ENCODE peak calls at places on chromosome 4, in ten cellular contexts. One of them, this sample, is unnamed. For H3K9me3, the result is how much of the 10 kb centered on the place peaks cover.

GRCh38 chr4:152935661-152936445 is at the start of gene FHDC1:
- DNase-seq in small intestine: peak
- DNase-seq in adipocyte: peak
- DNase-seq in H1: peak
- DNase-seq in CD4-positive, alpha-beta T cell: no peak
- DNase-seq in CD8-positive, alpha-beta T cell: no peak
- DNase-seq in sigmoid colon: no peak
- DNase-seq in MM.1S: peak
- DNase-seq in pancreas: peak
- DNase-seq in psoas muscle: peak
- DNase-seq in this sample: no peak

GRCh38 chr4:75831856-75832405 is 70.3 kb downstream of the PPEF2 start:
- DNase-seq in small intestine: no peak
- DNase-seq in adipocyte: no peak
- DNase-seq in H1: no peak
- DNase-seq in CD4-positive, alpha-beta T cell: no peak
- DNase-seq in CD8-positive, alpha-beta T cell: no peak
- DNase-seq in sigmoid colon: no peak
- DNase-seq in MM.1S: no peak
- DNase-seq in pancreas: no peak
- DNase-seq in psoas muscle: no peak
- DNase-seq in this sample: no peak

GRCh38 chr4:47463235-47463956 is at the start of gene COMMD8:
- DNase-seq in small intestine: peak
- DNase-seq in adipocyte: peak
- DNase-seq in H1: peak
- DNase-seq in CD4-positive, alpha-beta T cell: peak
- DNase-seq in CD8-positive, alpha-beta T cell: peak
- DNase-seq in sigmoid colon: peak
- DNase-seq in MM.1S: peak
- DNase-seq in pancreas: peak
- DNase-seq in psoas muscle: peak
- DNase-seq in this sample: peak

GRCh38 chr4:119525771-119526712 is 102.6 kb downstream of the PDE5A start:
- DNase-seq in small intestine: no peak
- DNase-seq in adipocyte: no peak
- DNase-seq in H1: no peak
- DNase-seq in CD4-positive, alpha-beta T cell: no peak
- DNase-seq in CD8-positive, alpha-beta T cell: no peak
- DNase-seq in sigmoid colon: no peak
- DNase-seq in MM.1S: no peak
- DNase-seq in pancreas: no peak
- DNase-seq in psoas muscle: no peak
- DNase-seq in this sample: no peak

GRCh38 chr4:151000747-151001429 is 14.2 kb downstream of the LRBA start:
- DNase-seq in small intestine: no peak
- DNase-seq in adipocyte: no peak
- DNase-seq in H1: no peak
- DNase-seq in CD4-positive, alpha-beta T cell: no peak
- DNase-seq in CD8-positive, alpha-beta T cell: no peak
- DNase-seq in sigmoid colon: no peak
- DNase-seq in MM.1S: no peak
- DNase-seq in pancreas: no peak
- DNase-seq in psoas muscle: no peak
- DNase-seq in this sample: no peak

GRCh38 chr4:108360857-108361820 is 192.4 kb upstream of the LEF1 start:
- DNase-seq in small intestine: no peak
- DNase-seq in adipocyte: peak
- DNase-seq in H1: no peak
- DNase-seq in CD4-positive, alpha-beta T cell: no peak
- DNase-seq in CD8-positive, alpha-beta T cell: no peak
- DNase-seq in sigmoid colon: no peak
- DNase-seq in MM.1S: no peak
- DNase-seq in pancreas: no peak
- DNase-seq in psoas muscle: no peak
- DNase-seq in this sample: no peak

GRCh38 chr4:40040908-40041307 is 15.7 kb upstream of the N4BP2 start:
- DNase-seq in small intestine: no peak
- DNase-seq in adipocyte: no peak
- DNase-seq in H1: no peak
- DNase-seq in CD4-positive, alpha-beta T cell: no peak
- DNase-seq in CD8-positive, alpha-beta T cell: no peak
- DNase-seq in sigmoid colon: no peak
- DNase-seq in MM.1S: no peak
- DNase-seq in pancreas: no peak
- DNase-seq in psoas muscle: no peak
- DNase-seq in this sample: no peak

GRCh38 chr4:151117371-151117962 is 18.0 kb downstream of the RPS3A start:
- DNase-seq in small intestine: peak
- DNase-seq in adipocyte: peak
- DNase-seq in H1: peak
- DNase-seq in CD4-positive, alpha-beta T cell: peak
- DNase-seq in CD8-positive, alpha-beta T cell: peak
- DNase-seq in sigmoid colon: no peak
- DNase-seq in MM.1S: peak
- DNase-seq in pancreas: peak
- DNase-seq in psoas muscle: no peak
- DNase-seq in this sample: peak

GRCh38 chr4:2886622-2887021 is 43.0 kb downstream of the ADD1 start:
- DNase-seq in small intestine: no peak
- DNase-seq in adipocyte: peak
- DNase-seq in H1: no peak
- DNase-seq in CD4-positive, alpha-beta T cell: no peak
- DNase-seq in CD8-positive, alpha-beta T cell: no peak
- DNase-seq in sigmoid colon: no peak
- DNase-seq in MM.1S: no peak
- DNase-seq in pancreas: no peak
- DNase-seq in psoas muscle: no peak
- DNase-seq in this sample: no peak

GRCh38 chr4:122773021-122773420 is 40.5 kb downstream of the BBS12 start:
- DNase-seq in small intestine: no peak
- DNase-seq in adipocyte: no peak
- DNase-seq in H1: no peak
- DNase-seq in CD4-positive, alpha-beta T cell: no peak
- DNase-seq in CD8-positive, alpha-beta T cell: no peak
- DNase-seq in sigmoid colon: no peak
- DNase-seq in MM.1S: no peak
- DNase-seq in pancreas: no peak
- DNase-seq in psoas muscle: no peak
- DNase-seq in this sample: no peak

GRCh38 chr4:96164814-96165351 is 325.0 kb downstream of the PDHA2 start:
- DNase-seq in small intestine: no peak
- DNase-seq in adipocyte: peak
- DNase-seq in H1: no peak
- DNase-seq in CD4-positive, alpha-beta T cell: no peak
- DNase-seq in CD8-positive, alpha-beta T cell: no peak
- DNase-seq in sigmoid colon: no peak
- DNase-seq in MM.1S: no peak
- DNase-seq in pancreas: no peak
- DNase-seq in psoas muscle: no peak
- DNase-seq in this sample: no peak

GRCh38 chr4:89773793-89774192 is 63.2 kb downstream of the SNCA start:
- DNase-seq in small intestine: no peak
- DNase-seq in adipocyte: no peak
- DNase-seq in H1: no peak
- DNase-seq in CD4-positive, alpha-beta T cell: no peak
- DNase-seq in CD8-positive, alpha-beta T cell: no peak
- DNase-seq in sigmoid colon: no peak
- DNase-seq in MM.1S: no peak
- DNase-seq in pancreas: no peak
- DNase-seq in psoas muscle: no peak
- DNase-seq in this sample: no peak

GRCh38 chr4:169103966-169104412 is 93.9 kb upstream of the CBR4 start:
- DNase-seq in small intestine: no peak
- DNase-seq in adipocyte: peak
- DNase-seq in H1: peak
- DNase-seq in CD4-positive, alpha-beta T cell: no peak
- DNase-seq in CD8-positive, alpha-beta T cell: no peak
- DNase-seq in sigmoid colon: no peak
- DNase-seq in MM.1S: no peak
- DNase-seq in pancreas: no peak
- DNase-seq in psoas muscle: no peak
- DNase-seq in this sample: no peak

GRCh38 chr4:110049951-110050925 is 137.6 kb downstream of the EGF start:
- DNase-seq in small intestine: peak
- DNase-seq in adipocyte: peak
- DNase-seq in H1: peak
- DNase-seq in CD4-positive, alpha-beta T cell: peak
- DNase-seq in CD8-positive, alpha-beta T cell: peak
- DNase-seq in sigmoid colon: no peak
- DNase-seq in MM.1S: peak
- DNase-seq in pancreas: no peak
- DNase-seq in psoas muscle: no peak
- DNase-seq in this sample: no peak

GRCh38 chr4:148834804-148835598 is 392.8 kb upstream of the NR3C2 start:
- DNase-seq in small intestine: no peak
- DNase-seq in adipocyte: peak
- DNase-seq in H1: no peak
- DNase-seq in CD4-positive, alpha-beta T cell: no peak
- DNase-seq in CD8-positive, alpha-beta T cell: no peak
- DNase-seq in sigmoid colon: no peak
- DNase-seq in MM.1S: peak
- DNase-seq in pancreas: no peak
- DNase-seq in psoas muscle: no peak
- DNase-seq in this sample: no peak

GRCh38 chr4:111066887-111067286 is 444.0 kb upstream of the PITX2 start:
- DNase-seq in small intestine: no peak
- DNase-seq in adipocyte: peak
- DNase-seq in H1: no peak
- DNase-seq in CD4-positive, alpha-beta T cell: no peak
- DNase-seq in CD8-positive, alpha-beta T cell: no peak
- DNase-seq in sigmoid colon: no peak
- DNase-seq in MM.1S: no peak
- DNase-seq in pancreas: no peak
- DNase-seq in psoas muscle: no peak
- DNase-seq in this sample: no peak

GRCh38 chr4:20251796-20252655 is at the start of gene SLIT2:
- DNase-seq in small intestine: peak
- DNase-seq in adipocyte: peak
- DNase-seq in H1: peak
- DNase-seq in CD4-positive, alpha-beta T cell: no peak
- DNase-seq in CD8-positive, alpha-beta T cell: no peak
- DNase-seq in sigmoid colon: peak
- DNase-seq in MM.1S: peak
- DNase-seq in pancreas: peak
- DNase-seq in psoas muscle: peak
- DNase-seq in this sample: peak

GRCh38 chr4:62256469-62256868 is 1056.3 kb downstream of the ADGRL3 start:
- DNase-seq in small intestine: no peak
- DNase-seq in adipocyte: no peak
- DNase-seq in H1: no peak
- DNase-seq in CD4-positive, alpha-beta T cell: no peak
- DNase-seq in CD8-positive, alpha-beta T cell: no peak
- DNase-seq in sigmoid colon: no peak
- DNase-seq in MM.1S: no peak
- DNase-seq in pancreas: no peak
- DNase-seq in psoas muscle: no peak
- DNase-seq in this sample: no peak
- H3K9me3 ChIP-seq in small intestine: under half
- H3K9me3 ChIP-seq in adipocyte: under half
- H3K9me3 ChIP-seq in H1: under half
- H3K9me3 ChIP-seq in CD4-positive, alpha-beta T cell: under half
- H3K9me3 ChIP-seq in CD8-positive, alpha-beta T cell: under half
- H3K9me3 ChIP-seq in sigmoid colon: under half
- H3K9me3 ChIP-seq in MM.1S: under half
- H3K9me3 ChIP-seq in pancreas: under half
- H3K9me3 ChIP-seq in psoas muscle: under half
- H3K9me3 ChIP-seq in this sample: under half

DNA sequence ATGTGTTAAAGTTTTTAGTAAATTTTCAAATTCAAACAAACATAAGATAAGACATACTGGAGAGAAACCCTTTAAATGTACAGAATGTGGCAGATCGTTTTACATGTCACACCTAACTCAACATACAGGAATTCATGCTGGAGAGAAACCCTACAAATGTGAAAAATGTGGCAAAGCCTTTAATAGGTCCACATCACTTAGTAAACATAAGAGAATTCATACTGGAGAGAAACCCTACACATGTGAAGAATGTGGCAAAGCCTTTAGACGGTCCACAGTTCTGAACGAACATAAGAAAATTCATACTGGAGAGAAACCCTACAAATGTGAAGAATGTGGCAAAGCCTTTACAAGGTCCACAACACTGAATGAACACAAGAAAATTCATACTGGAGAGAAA is 32.8 kb downstream of the ZNF595 start:
- DNase-seq in small intestine: no peak
- DNase-seq in adipocyte: no peak
- DNase-seq in H1: no peak
- DNase-seq in CD4-positive, alpha-beta T cell: no peak
- DNase-seq in CD8-positive, alpha-beta T cell: no peak
- DNase-seq in sigmoid colon: no peak
- DNase-seq in MM.1S: no peak
- DNase-seq in pancreas: no peak
- DNase-seq in psoas muscle: no peak
- DNase-seq in this sample: no peak
- H3K9me3 ChIP-seq in small intestine: under half
- H3K9me3 ChIP-seq in adipocyte: half or more
- H3K9me3 ChIP-seq in H1: half or more
- H3K9me3 ChIP-seq in CD4-positive, alpha-beta T cell: half or more
- H3K9me3 ChIP-seq in CD8-positive, alpha-beta T cell: under half
- H3K9me3 ChIP-seq in sigmoid colon: half or more
- H3K9me3 ChIP-seq in MM.1S: under half
- H3K9me3 ChIP-seq in pancreas: under half
- H3K9me3 ChIP-seq in psoas muscle: half or more
- H3K9me3 ChIP-seq in this sample: half or more

GRCh38 chr4:97845758-97846157 is 297.5 kb downstream of the STPG2 start:
- DNase-seq in small intestine: no peak
- DNase-seq in adipocyte: no peak
- DNase-seq in H1: no peak
- DNase-seq in CD4-positive, alpha-beta T cell: no peak
- DNase-seq in CD8-positive, alpha-beta T cell: no peak
- DNase-seq in sigmoid colon: no peak
- DNase-seq in MM.1S: no peak
- DNase-seq in pancreas: no peak
- DNase-seq in psoas muscle: no peak
- DNase-seq in this sample: no peak

DNA sequence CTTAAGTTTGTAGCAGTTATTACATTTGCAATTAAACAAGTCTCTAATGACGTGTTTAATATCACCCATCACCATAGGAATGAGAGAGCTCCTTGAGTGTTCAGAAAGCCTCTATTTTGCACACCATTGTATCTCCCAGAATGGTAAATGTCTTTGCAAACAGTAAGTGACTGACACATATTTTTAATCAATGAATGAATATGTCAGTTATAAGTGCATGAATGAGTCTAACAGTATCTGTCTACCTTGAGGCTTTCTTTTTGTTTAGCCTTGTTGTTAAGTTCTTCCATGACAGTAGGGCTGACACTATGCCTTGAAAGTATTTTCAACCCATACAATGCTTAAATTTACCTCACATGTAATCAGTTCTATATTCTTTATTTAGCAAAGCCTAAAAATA is 292.2 kb downstream of the STPG2 start:
- DNase-seq in small intestine: no peak
- DNase-seq in adipocyte: no peak
- DNase-seq in H1: no peak
- DNase-seq in CD4-positive, alpha-beta T cell: no peak
- DNase-seq in CD8-positive, alpha-beta T cell: no peak
- DNase-seq in sigmoid colon: no peak
- DNase-seq in MM.1S: no peak
- DNase-seq in pancreas: no peak
- DNase-seq in psoas muscle: no peak
- DNase-seq in this sample: no peak
- H3K9me3 ChIP-seq in small intestine: under half
- H3K9me3 ChIP-seq in adipocyte: under half
- H3K9me3 ChIP-seq in H1: under half
- H3K9me3 ChIP-seq in CD4-positive, alpha-beta T cell: under half
- H3K9me3 ChIP-seq in CD8-positive, alpha-beta T cell: under half
- H3K9me3 ChIP-seq in sigmoid colon: under half
- H3K9me3 ChIP-seq in MM.1S: under half
- H3K9me3 ChIP-seq in pancreas: under half
- H3K9me3 ChIP-seq in psoas muscle: under half
- H3K9me3 ChIP-seq in this sample: under half

GRCh38 chr4:84338367-84338766 is 160.7 kb downstream of the NKX6-1 start:
- DNase-seq in small intestine: no peak
- DNase-seq in adipocyte: no peak
- DNase-seq in H1: no peak
- DNase-seq in CD4-positive, alpha-beta T cell: no peak
- DNase-seq in CD8-positive, alpha-beta T cell: no peak
- DNase-seq in sigmoid colon: no peak
- DNase-seq in MM.1S: no peak
- DNase-seq in pancreas: no peak
- DNase-seq in psoas muscle: no peak
- DNase-seq in this sample: no peak
- H3K9me3 ChIP-seq in small intestine: under half
- H3K9me3 ChIP-seq in adipocyte: under half
- H3K9me3 ChIP-seq in H1: under half
- H3K9me3 ChIP-seq in CD4-positive, alpha-beta T cell: under half
- H3K9me3 ChIP-seq in CD8-positive, alpha-beta T cell: under half
- H3K9me3 ChIP-seq in sigmoid colon: under half
- H3K9me3 ChIP-seq in MM.1S: under half
- H3K9me3 ChIP-seq in pancreas: under half
- H3K9me3 ChIP-seq in psoas muscle: under half
- H3K9me3 ChIP-seq in this sample: under half

This sample was measured in left ventricle myocardium inferior.